ENCODE peak calls at places on chromosomes 13 and 19, in four cellular contexts. P is GM12878, L is HCT116, U is HepG2. R is an unnamed sample.

GRCh38 chr19:57803594-57804325 is 11.0 kb downstream of the ZNF552 start:
- DNase-seq in U (peak), P (no peak), L (peak), R (peak)

GRCh38 chr19:43735957-43736356 is 18.8 kb downstream of the SMG9 start:
- DNase-seq in P (no peak), L (no peak), U (no peak), R (no peak)

GRCh38 chr13:53189162-53189561 is 160.5 kb downstream of the OLFM4 start:
- DNase-seq in L (no peak), U (no peak), P (no peak), R (no peak)

GRCh38 chr13:69324109-69324886 is 783.3 kb upstream of the ATXN8OS start:
- DNase-seq in L (peak), P (no peak), U (peak), R (no peak)

GRCh38 chr13:91132786-91133185 is 214.7 kb upstream of the MIR17HG start:
- DNase-seq in U (no peak), P (no peak), L (no peak), R (no peak)

GRCh38 chr13:23325191-23325590 is 108.3 kb downstream of the SACS start:
- DNase-seq in L (no peak), P (peak), U (peak), R (no peak)

GRCh38 chr19:18167975-18168645 is 5.5 kb upstream of the IFI30 start:
- DNase-seq in L (no peak), P (no peak), U (no peak), R (peak)

GRCh38 chr13:98405690-98406344 is 171.1 kb downstream of the STK24 start:
- DNase-seq in U (peak), P (no peak), L (no peak), R (no peak)

GRCh38 chr13:98525852-98526512 is 50.9 kb downstream of the STK24 start:
- DNase-seq in U (no peak), P (no peak), L (no peak), R (no peak)

GRCh38 chr13:76471486-76471885 is 414.7 kb downstream of the KCTD12 start:
- DNase-seq in L (no peak), P (no peak), U (no peak), R (no peak)

GRCh38 chr13:110445183-110445582 is 116.3 kb downstream of the RAB20 start:
- DNase-seq in L (no peak), U (no peak), P (no peak), R (no peak)

GRCh38 chr13:103517066-103517767 is 451.0 kb upstream of the SLC10A2 start:
- DNase-seq in U (no peak), L (no peak), P (peak), R (no peak)

GRCh38 chr13:32473650-32474049 is 45.7 kb upstream of the N4BP2L1 start:
- DNase-seq in P (no peak), L (no peak), U (no peak), R (no peak)

GRCh38 chr19:52962394-52963228 is at the start of gene ZNF816:
- DNase-seq in L (peak), U (peak), P (peak), R (peak)

GRCh38 chr13:78393286-78393685 is 210.1 kb downstream of the POU4F1 start:
- DNase-seq in L (no peak), U (no peak), P (no peak), R (no peak)

GRCh38 chr19:43420954-43421353 is 6.3 kb downstream of the TEX101 start:
- DNase-seq in P (no peak), U (no peak), L (no peak), R (no peak)

GRCh38 chr19:42254850-42255765 is at the start of gene ERF:
- DNase-seq in U (peak), L (peak), P (peak), R (peak)

GRCh38 chr19:45655073-45655472 is 12.9 kb upstream of the GIPR start:
- DNase-seq in U (no peak), P (no peak), L (no peak), R (no peak)

GRCh38 chr19:13100031-13100588 is 2.5 kb downstream of the LYL1 start:
- DNase-seq in L (no peak), U (no peak), P (peak), R (no peak)

GRCh38 chr19:42286349-42287016 is 15.4 kb upstream of the PRR19 start:
- DNase-seq in L (no peak), P (no peak), U (no peak), R (no peak)

GRCh38 chr19:31725051-31725450 is 375.8 kb upstream of the TSHZ3 start:
- DNase-seq in P (no peak), U (no peak), L (no peak), R (no peak)

GRCh38 chr13:20901668-20902437 is 693 bp downstream of the XPO4 start:
- DNase-seq in L (peak), U (peak), P (no peak), R (peak)

GRCh38 chr13:110711778-110712070 is 1.8 kb upstream of the ING1 start:
- DNase-seq in U (peak), L (no peak), P (no peak), R (no peak)

GRCh38 chr13:113862766-113863510 is 938 bp downstream of the GAS6 start:
- DNase-seq in L (no peak), U (no peak), P (no peak), R (peak)

GRCh38 chr19:16419671-16420394 is 51.9 kb downstream of the EPS15L1 start:
- DNase-seq in P (no peak), L (no peak), U (no peak), R (no peak)

GRCh38 chr13:28568286-28568685 is 73.4 kb upstream of the FLT1 start:
- DNase-seq in L (no peak), U (no peak), P (no peak), R (no peak)

GRCh38 chr19:33176670-33177416 is 17.3 kb upstream of the LRP3 start:
- DNase-seq in L (peak), P (peak), U (peak), R (peak)

GRCh38 chr19:48717059-48717395 is 2.5 kb downstream of the MAMSTR start:
- DNase-seq in L (no peak), U (no peak), P (no peak), R (no peak)

GRCh38 chr13:33931397-33931987 is 113.5 kb downstream of the RFC3 start:
- DNase-seq in P (peak), L (peak), U (peak), R (peak)

GRCh38 chr13:48403151-48403631 is 9.7 kb downstream of the LPAR6 start:
- DNase-seq in P (peak), U (no peak), L (no peak), R (no peak)

GRCh38 chr19:36605101-36605838 is at the start of gene ZNF382:
- DNase-seq in P (peak), L (no peak), U (peak), R (peak)

GRCh38 chr13:48636550-48636949 is 17.2 kb upstream of the CYSLTR2 start:
- DNase-seq in U (no peak), L (no peak), P (no peak), R (no peak)

GRCh38 chr13:24684600-24684998 is 4.4 kb downstream of the ATP12A start:
- DNase-seq in P (no peak), U (no peak), L (no peak), R (no peak)

GRCh38 chr13:23959231-23959862 is 62.0 kb upstream of the C1QTNF9B start:
- DNase-seq in U (no peak), L (no peak), P (no peak), R (no peak)

GRCh38 chr13:22506286-22506685 is 674.5 kb upstream of the SGCG start:
- DNase-seq in P (no peak), U (no peak), L (no peak), R (no peak)

DNA sequence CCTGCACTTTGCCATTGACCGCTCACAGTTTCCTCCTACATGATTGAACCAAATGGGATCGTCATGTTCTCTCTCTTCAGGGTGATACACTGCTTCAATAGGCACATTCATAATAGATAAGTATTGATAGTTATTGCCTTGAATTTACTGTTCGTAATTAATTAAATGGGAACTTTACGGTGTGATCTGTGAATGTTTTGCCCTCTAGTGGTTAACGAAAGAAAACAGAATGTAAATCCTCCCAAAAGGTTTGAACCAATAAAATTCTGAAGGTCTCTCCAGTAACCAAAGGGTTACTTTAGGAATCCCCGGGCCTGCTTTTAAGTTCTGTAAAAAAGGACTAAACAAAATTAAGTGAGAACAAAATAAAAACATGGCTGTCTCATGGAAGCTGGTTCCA is 389.3 kb downstream of the DACH1 start:
- DNase-seq in P (no peak), U (no peak), L (peak), R (no peak)
- TF ChIP-seq CTCF in P (peak), U (peak), L (peak), R (peak)

GRCh38 chr13:100789481-100789880 is 114.9 kb upstream of the TMTC4 start:
- DNase-seq in U (peak), P (no peak), L (no peak), R (no peak)
- TF ChIP-seq MAX in U (no peak), P (no peak), L (no peak), R (no peak)

GRCh38 chr19:6023085-6023682 is 45.2 kb upstream of the RANBP3 start:
- DNase-seq in P (no peak), U (no peak), L (no peak), R (no peak)
- TF ChIP-seq SP1 in P (no peak), U (no peak), L (no peak), R (no peak)

DNA sequence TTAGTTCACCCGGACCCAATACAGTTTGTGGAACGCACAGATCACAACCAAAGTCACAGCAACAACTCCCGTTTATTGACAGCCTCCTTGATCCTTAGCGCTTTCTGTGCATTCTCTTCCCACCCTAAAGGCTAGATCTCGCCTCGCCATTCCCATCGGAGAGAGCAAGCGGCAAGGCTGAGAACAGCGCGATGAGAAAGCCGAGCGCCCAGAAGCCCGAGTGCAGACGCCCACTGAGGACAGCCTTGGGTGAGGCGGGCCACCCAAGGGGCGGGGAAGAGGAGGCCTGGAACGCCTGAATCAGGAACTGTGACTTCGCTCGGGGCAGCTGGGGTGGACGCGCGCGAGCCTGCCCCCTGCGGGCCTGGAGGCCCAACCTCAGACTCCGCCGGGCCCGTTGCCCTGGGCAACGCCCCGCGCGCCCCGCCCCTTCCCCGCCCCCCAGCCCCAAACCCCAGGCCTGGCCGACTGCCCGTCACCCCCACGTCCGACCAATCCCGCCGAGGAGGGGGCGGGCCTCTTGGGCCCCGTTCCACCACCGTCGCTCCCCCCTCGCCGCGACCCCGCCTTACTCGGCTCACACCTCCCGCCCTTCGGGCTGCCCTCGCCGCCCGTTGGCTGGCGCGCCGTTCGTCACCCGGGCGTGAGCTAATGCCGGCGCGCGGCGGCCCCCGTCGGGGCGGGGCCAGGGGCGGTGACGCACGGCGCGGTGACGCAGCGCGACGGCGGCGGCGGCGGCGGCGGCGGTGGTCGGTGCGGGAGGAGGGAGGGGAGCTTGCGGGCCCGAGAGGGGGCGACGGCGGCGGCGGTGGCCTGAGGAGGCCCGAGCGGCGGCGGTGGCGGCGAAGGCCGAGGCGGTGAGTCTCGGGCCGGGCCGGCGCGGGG is at the start of gene SAMD4B:
- DNase-seq in P (peak), U (peak), L (peak), R (peak)
- TF ChIP-seq CTCF in P (peak), U (peak), L (peak), R (peak)

DNA sequence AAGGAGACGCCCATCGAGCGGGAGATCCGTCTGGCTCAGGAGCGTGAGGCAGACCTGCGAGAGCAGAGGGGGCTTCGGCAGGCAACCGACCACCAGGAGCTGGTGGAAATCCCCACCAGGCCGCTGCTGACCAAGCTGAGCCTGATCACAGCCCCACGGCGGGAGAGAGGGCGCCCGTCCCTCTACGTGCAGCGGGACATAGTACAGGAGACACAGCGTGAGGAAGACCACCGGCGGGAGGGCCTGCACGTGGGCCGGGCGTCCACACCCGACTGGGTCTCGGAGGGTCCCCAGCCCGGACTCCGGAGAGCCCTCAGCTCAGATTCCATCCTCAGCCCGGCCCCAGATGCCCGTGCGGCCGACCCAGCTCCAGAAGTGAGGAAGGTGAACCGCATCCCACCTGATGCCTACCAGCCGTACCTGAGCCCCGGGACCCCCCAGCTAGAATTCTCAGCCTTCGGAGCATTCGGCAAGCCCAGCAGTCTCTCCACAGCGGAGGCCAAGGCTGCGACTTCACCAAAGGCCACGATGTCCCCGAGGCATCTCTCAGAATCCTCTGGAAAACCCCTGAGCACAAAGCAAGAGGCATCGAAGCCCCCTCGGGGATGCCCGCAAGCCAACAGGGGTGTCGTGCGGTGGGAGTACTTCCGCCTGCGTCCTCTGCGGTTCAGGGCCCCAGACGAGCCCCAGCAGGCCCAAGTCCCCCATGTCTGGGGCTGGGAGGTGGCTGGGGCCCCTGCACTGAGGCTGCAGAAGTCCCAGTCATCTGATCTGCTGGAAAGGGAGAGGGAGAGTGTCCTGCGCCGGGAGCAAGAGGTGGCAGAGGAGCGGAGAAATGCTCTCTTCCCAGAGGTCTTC is 7.1 kb downstream of the MISP start:
- DNase-seq in L (no peak), U (no peak), P (no peak), R (no peak)
- TF ChIP-seq MAX in L (no peak), U (no peak), P (no peak), R (no peak)

DNA sequence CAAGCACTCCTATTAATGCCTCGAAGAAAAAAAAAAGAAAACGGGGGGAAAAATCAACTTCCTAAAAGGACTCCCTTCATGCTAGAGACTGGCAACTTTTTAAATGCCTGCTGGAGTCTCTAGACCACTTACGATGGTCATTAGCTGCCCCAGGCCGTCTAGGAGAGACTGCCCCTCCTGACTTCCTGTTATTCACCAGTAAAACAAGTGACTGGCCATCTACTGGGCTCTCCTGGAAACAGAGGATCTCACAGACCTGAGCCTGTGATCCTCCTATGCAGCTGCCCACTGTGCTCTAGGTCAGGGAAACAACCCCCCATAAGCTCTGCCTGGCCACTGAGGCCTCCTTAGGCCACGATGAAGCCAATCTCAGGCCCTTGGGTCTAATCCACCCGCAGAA is 7.4 kb downstream of the ZNF266 start:
- DNase-seq in U (no peak), L (no peak), P (no peak), R (no peak)
- TF ChIP-seq SP1 in U (no peak), L (no peak), P (no peak), R (no peak)

R was measured in WTC11.